ENCODE peak calls at places on chromosome 11, in eight cellular contexts. N, Q, B, K, V, H, A and I are unnamed samples.

GRCh38 chr11:73249304-73249703 is 22.8 kb upstream of the P2RY6 start:
- DNase-seq in N (no peak), Q (no peak), B (no peak), K (no peak), V (peak), H (no peak), A (no peak), I (peak)

GRCh38 chr11:123547180-123547579 is 107.2 kb downstream of the SCN3B start:
- DNase-seq in N (no peak), Q (no peak), B (no peak), K (no peak), V (no peak), H (no peak), A (no peak), I (peak)

GRCh38 chr11:67600324-67601029 is 6.3 kb upstream of the NDUFV1 start:
- DNase-seq in N (no peak), Q (no peak), B (no peak), K (no peak), V (no peak), H (no peak), A (no peak), I (peak)

GRCh38 chr11:116917632-116918031 is 80.2 kb upstream of the APOA1 start:
- DNase-seq in N (no peak), Q (no peak), B (no peak), K (no peak), V (no peak), H (no peak), A (no peak), I (no peak)

GRCh38 chr11:89504270-89504669 is 13.1 kb upstream of the NOX4 start:
- DNase-seq in N (no peak), Q (no peak), B (no peak), K (no peak), V (no peak), H (no peak), A (no peak), I (no peak)

GRCh38 chr11:551596-551995 is 8.9 kb downstream of the LMNTD2 start:
- DNase-seq in N (no peak), Q (no peak), B (no peak), K (no peak), V (no peak), H (no peak), A (no peak), I (no peak)

GRCh38 chr11:95081412-95081811 is 8.2 kb upstream of the ENDOD1 start:
- DNase-seq in N (no peak), Q (no peak), B (no peak), K (peak), V (no peak), H (no peak), A (no peak), I (no peak)

GRCh38 chr11:116586392-116586791 is 186.4 kb downstream of the BUD13 start:
- DNase-seq in N (no peak), Q (no peak), B (no peak), K (no peak), V (no peak), H (no peak), A (no peak), I (no peak)

GRCh38 chr11:116647305-116648080 is 125.3 kb downstream of the BUD13 start:
- DNase-seq in N (no peak), Q (no peak), B (no peak), K (peak), V (no peak), H (no peak), A (no peak), I (no peak)

DNA sequence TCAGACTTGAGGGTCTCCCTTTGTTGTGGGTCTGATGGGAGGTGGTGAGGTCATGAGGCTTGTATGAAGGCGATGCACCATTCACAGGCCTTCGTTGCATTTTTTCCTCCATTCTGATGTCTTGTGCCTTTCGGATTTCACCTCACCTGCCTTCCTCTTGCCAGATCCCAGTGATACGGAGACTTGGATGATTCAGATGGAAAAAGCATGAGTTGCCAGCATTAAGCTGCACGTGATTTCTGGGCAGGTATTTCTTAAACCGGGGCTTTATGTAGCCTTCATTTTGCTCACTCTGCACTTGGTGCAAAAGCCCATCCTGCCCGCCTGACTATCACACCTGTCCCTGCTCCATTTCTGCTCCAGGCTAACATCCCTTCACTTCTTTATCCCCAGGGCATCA is 216.7 kb downstream of the SNX19 start:
- DNase-seq in N (no peak), Q (no peak), B (no peak), K (no peak), V (no peak), H (no peak), A (no peak), I (no peak)
- H3K4me3 ChIP-seq in N (no peak), Q (no peak), B (no peak), K (no peak), V (no peak), H (no peak), A (no peak), I (no peak)

DNA sequence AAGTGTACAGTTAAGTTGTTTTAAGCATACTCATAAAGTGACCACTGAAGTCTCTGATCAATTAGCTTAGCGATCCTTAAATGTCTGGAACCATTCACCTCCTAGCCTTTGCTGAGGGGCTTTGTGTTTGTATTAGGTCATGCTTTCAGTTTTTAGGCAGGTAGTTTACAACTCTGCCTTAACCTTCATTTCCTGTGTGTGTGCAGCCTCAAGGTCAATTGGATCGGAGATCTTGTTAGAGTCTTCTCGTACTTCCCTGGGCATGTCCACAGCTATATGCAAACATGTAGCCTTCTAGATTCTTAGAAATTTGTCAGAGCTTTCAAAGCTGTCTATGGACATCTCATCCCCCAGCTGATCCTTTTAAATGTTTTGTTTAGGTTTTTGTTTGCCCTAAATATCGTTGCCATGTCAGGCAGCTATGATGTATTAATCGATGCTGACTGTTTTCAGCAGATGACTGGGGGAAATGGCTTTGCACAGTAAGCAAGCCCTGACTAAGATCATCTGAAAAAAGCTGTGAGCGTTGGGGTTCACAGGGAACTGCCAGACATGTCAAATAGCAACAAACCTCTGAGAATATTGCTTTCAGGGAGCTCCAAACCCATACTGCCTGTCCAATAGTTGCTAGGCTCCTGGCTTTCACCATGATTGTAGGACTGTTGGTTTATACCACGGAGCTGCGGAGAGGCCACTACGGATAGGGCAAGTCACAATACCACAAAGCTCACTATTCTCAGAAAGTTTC is 45.6 kb downstream of the GLYAT start:
- DNase-seq in N (no peak), Q (no peak), B (no peak), K (no peak), V (no peak), H (no peak), A (no peak), I (peak)
- TF ChIP-seq CTCF in N (no peak), Q (no peak), B (no peak), K (no peak), V (no peak), H (no peak), A (no peak), I (no peak)

GRCh38 chr11:112795896-112796686 is 165.1 kb upstream of the NCAM1 start:
- DNase-seq in N (no peak), Q (no peak), B (no peak), K (peak), V (no peak), H (no peak), A (no peak), I (no peak)
- H3K4me3 ChIP-seq in N (no peak), Q (no peak), B (no peak), K (no peak), V (no peak), H (no peak), A (no peak), I (no peak)

GRCh38 chr11:32489464-32489863 is 54.1 kb upstream of the WT1 start:
- DNase-seq in N (no peak), Q (no peak), B (no peak), K (no peak), V (no peak), H (peak), A (no peak), I (no peak)
- TF ChIP-seq CTCF in N (peak), Q (no peak), B (no peak), K (no peak), V (no peak), H (peak), A (no peak), I (no peak)

GRCh38 chr11:118343981-118344521 is at the start of gene CD3G:
- DNase-seq in N (no peak), Q (no peak), B (no peak), K (no peak), V (no peak), H (no peak), A (no peak), I (no peak)

GRCh38 chr11:118342503-118343161 is at the start of gene CD3D:
- DNase-seq in N (no peak), Q (no peak), B (no peak), K (no peak), V (no peak), H (no peak), A (no peak), I (no peak)

GRCh38 chr11:118341749-118342489 is 586 bp downstream of the CD3D start:
- DNase-seq in N (no peak), Q (no peak), B (no peak), K (no peak), V (no peak), H (no peak), A (no peak), I (no peak)

GRCh38 chr11:118340437-118340836 is 2.1 kb downstream of the CD3D start:
- DNase-seq in N (no peak), Q (no peak), B (no peak), K (no peak), V (no peak), H (no peak), A (no peak), I (no peak)

DNA sequence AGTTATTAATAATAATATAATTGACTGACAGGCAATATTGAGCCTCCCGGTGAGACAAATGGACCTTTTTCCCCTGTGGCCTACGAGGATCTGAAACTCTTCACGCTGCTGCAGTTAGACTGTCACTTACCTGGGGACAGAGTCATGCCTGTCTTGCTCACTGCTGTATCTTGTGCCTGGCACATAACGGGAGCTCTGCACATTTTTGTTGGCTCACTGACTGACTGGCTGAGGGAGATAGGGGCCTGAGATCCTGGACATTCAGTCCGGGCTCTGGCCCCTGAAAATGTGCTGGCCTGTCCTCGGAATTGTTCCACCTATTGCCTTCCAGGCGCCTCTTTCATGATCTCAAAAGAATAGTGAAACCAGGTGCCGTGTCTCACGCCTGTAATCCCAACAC is 743 bp upstream of the CD3D start:
- DNase-seq in N (no peak), Q (no peak), B (no peak), K (no peak), V (no peak), H (no peak), A (no peak), I (peak)
- H3K4me3 ChIP-seq in N (no peak), Q (no peak), B (no peak), K (no peak), V (no peak), H (no peak), A (no peak), I (no peak)